ENCODE peak calls at places on chromosomes 13 and 19, in seven cellular contexts. M is breast epithelium, T is A549, S is Peyer's patch, B is IMR-90, Y is body of pancreas, Q is uterus. W is an unnamed sample.
A peak's percentile ranks its signal among the peaks of the same experiment; 100 is the strongest.

GRCh38 chr19:49541914-49542313 is 14.1 kb downstream of the RCN3 start:
- DNase-seq in M (no peak), Q (no peak), T (no peak), B (no peak), S (no peak), Y (no peak), W (no peak)

GRCh38 chr19:57688011-57688763 is 6.4 kb downstream of the ZNF551 start:
- DNase-seq in Y (no peak), T (no peak), M (no peak), S (no peak), B (no peak), Q (no peak), W (no peak)

GRCh38 chr19:47514151-47514868 is 553 bp downstream of the NAPA start:
- DNase-seq in T (no peak), Q (no peak), B (no peak), Y (no peak), S (no peak), M (no peak), W (no peak)

GRCh38 chr19:16359074-16359473 is 34.4 kb downstream of the KLF2 start:
- DNase-seq in B (no peak), Q (no peak), Y (no peak), M (no peak), T (no peak), S (peak; percentile 50), W (no peak)

GRCh38 chr13:102907886-102908515 is 62.2 kb downstream of the ERCC5 start:
- DNase-seq in M (no peak), T (no peak), S (no peak), B (no peak), Q (no peak), Y (no peak), W (no peak)

GRCh38 chr19:48962029-48962848 is 2.9 kb upstream of the FTL start:
- DNase-seq in S (peak; percentile 81), M (no peak), T (peak; percentile 94), B (no peak), Y (peak; percentile 31), Q (no peak), W (peak; percentile 40)

GRCh38 chr13:98959299-98959698 is 18.6 kb downstream of the DOCK9 start:
- DNase-seq in Y (no peak), B (no peak), T (no peak), M (no peak), S (no peak), Q (no peak), W (no peak)

GRCh38 chr13:27971236-27971645 is 2.1 kb upstream of the CDX2 start:
- DNase-seq in T (no peak), Q (no peak), M (no peak), S (no peak), B (no peak), Y (no peak), W (no peak)

GRCh38 chr19:16325161-16325527 is 518 bp downstream of the KLF2 start:
- DNase-seq in M (no peak), S (peak; percentile 62), T (peak; percentile 41), Y (peak; percentile 38), B (no peak), Q (no peak), W (peak; percentile 40)

GRCh38 chr19:38862321-38863059 is 12.7 kb upstream of the HNRNPL start:
- DNase-seq in M (no peak), Y (peak; percentile 55), Q (peak; percentile 81), B (no peak), S (no peak), T (peak; percentile 79), W (no peak)

GRCh38 chr13:32037471-32037870 is 5.9 kb downstream of the FRY start:
- DNase-seq in Y (no peak), T (no peak), B (no peak), M (no peak), Q (no peak), S (no peak), W (no peak)

GRCh38 chr13:109840201-109840892 is 54.0 kb upstream of the IRS2 start:
- DNase-seq in B (peak; percentile 56), M (no peak), Y (no peak), T (no peak), Q (no peak), S (no peak), W (no peak)

GRCh38 chr19:12665281-12665573 is 1.3 kb downstream of the MAN2B1 start:
- DNase-seq in B (no peak), M (no peak), Q (no peak), Y (no peak), T (no peak), S (peak; percentile 88), W (no peak)

GRCh38 chr19:48813123-48813911 is 2.5 kb upstream of the BCAT2 start:
- DNase-seq in Q (no peak), M (no peak), S (no peak), B (no peak), T (no peak), Y (no peak), W (no peak)

GRCh38 chr13:55632402-55632801 is 1508.3 kb upstream of the PRR20A start:
- DNase-seq in M (no peak), B (no peak), Q (no peak), S (no peak), T (no peak), Y (no peak), W (no peak)

GRCh38 chr13:22428188-22428828 is 752.5 kb upstream of the SGCG start:
- DNase-seq in Y (no peak), S (no peak), M (no peak), Q (peak; percentile 16), B (no peak), T (no peak), W (no peak)

GRCh38 chr19:30669329-30670010 is 297.3 kb downstream of the ZNF536 start:
- DNase-seq in S (peak; percentile 28), B (peak; percentile 12), Q (peak; percentile 81), M (peak; percentile 70), Y (peak; percentile 77), T (peak; percentile 61), W (peak; percentile 93)

GRCh38 chr13:35630551-35631275 is 154.2 kb upstream of the MAB21L1 start:
- DNase-seq in Y (no peak), T (peak; percentile 61), S (no peak), B (peak; percentile 70), M (no peak), Q (no peak), W (peak; percentile 47)

GRCh38 chr19:2246801-2247361 is 2.2 kb upstream of the AMH start:
- DNase-seq in Y (peak; percentile 62), S (no peak), Q (no peak), T (peak; percentile 58), B (peak; percentile 35), M (no peak), W (peak; percentile 81)

GRCh38 chr19:13840751-13841338 is 36.1 kb upstream of the NANOS3 start:
- DNase-seq in B (no peak), M (no peak), T (no peak), S (no peak), Y (no peak), Q (no peak), W (no peak)

GRCh38 chr19:13839938-13840750 is 36.8 kb upstream of the NANOS3 start:
- DNase-seq in B (peak; percentile 51), S (peak; percentile 44), Y (peak; percentile 21), M (peak; percentile 76), T (peak; percentile 66), Q (peak; percentile 62), W (no peak)

GRCh38 chr19:13843104-13843921 is 33.6 kb upstream of the NANOS3 start:
- DNase-seq in S (no peak), B (peak; percentile 47), Q (peak; percentile 75), T (peak; percentile 86), Y (peak; percentile 45), M (peak; percentile 84), W (no peak)

GRCh38 chr19:13842294-13843103 is 34.4 kb upstream of the NANOS3 start:
- DNase-seq in Y (peak; percentile 83), M (peak; percentile 89), S (peak; percentile 82), T (peak; percentile 82), Q (peak; percentile 91), B (peak; percentile 65), W (peak; percentile 83)

GRCh38 chr19:13841339-13842293 is 35.3 kb upstream of the NANOS3 start:
- DNase-seq in Q (no peak), M (peak; percentile 84), T (peak; percentile 53), B (no peak), Y (peak; percentile 52), S (no peak), W (no peak)
- TF ChIP-seq POLR2A in Q (peak; percentile 25), M (peak; percentile 35), T (no peak), B (peak; percentile 19), Y (no peak), S (peak; percentile 77), W (no peak)

DNA sequence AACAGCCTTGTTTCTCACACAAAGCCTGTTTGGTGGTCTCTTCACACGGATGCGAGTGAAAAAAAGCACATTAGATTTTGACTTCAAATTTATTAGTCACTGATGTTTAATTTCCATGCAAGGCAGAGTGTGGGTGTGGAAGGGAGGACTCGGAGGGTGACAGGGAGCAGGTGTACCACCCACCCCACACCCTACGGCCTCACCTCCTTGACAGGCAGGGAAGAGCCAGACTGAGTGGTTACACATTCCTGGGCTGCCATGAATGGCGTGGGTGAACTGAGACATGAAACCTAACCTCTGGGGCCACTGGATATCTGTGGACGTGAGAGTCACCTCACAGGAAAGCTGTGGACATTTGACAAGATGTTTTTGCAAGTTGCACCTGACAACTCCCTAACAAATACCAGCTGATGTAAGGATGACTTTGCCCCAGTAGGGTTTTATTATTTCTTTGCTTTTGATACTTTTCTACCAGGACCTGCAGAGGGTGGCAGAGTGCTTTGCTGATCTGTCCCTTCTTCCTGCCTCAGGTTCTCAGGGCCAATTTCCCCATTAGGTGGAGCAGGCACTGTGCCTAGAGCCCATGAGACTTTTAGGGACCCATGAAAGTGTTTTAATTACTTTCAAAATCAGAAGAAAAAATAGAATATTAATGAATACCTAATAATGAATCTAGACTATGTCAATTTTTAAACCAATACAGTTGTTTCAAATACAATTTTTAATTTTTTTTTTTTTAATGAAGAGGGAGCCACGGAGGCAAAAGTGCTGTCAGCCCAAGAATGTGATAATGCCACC is 58.2 kb upstream of the CYSLTR2 start:
- DNase-seq in T (peak; percentile 63), Y (peak; percentile 77), S (no peak), M (no peak), Q (peak; percentile 66), B (peak; percentile 70), W (peak; percentile 84)
- H3K4me1 ChIP-seq in T (no peaks in the 10 kb centered on the region), Y (peaks cover 39% of the 10 kb centered on the region), S (no peaks in the 10 kb centered on the region), M (no peaks in the 10 kb centered on the region), Q (no peaks in the 10 kb centered on the region), B (peaks cover 2% of the 10 kb centered on the region), W (no peaks in the 10 kb centered on the region)

DNA sequence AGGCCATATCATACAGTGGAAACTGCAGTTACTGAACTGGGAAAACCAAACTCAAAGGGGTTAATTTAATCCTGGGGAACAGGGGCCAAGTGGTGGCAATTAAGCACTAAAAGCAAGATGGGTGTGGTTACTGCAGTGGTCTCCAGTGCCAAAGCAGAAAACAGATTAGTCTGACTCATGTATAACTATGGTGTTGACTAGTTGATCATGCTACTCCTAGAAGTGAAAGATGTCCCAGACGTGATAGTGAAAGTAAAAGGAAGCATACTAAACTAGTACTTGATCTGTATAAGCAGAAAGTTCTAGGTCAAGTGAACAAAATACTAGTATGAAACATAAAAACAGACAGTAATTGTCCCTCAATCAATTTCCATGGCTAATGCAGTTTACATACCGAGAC is 360.0 kb upstream of the SLITRK5 start:
- DNase-seq in B (no peak), T (no peak), M (no peak), Q (no peak), Y (no peak), S (no peak), W (no peak)
- TF ChIP-seq POLR2A in B (no peak), T (no peak), M (no peak), Q (no peak), Y (no peak), S (no peak), W (no peak)

DNA sequence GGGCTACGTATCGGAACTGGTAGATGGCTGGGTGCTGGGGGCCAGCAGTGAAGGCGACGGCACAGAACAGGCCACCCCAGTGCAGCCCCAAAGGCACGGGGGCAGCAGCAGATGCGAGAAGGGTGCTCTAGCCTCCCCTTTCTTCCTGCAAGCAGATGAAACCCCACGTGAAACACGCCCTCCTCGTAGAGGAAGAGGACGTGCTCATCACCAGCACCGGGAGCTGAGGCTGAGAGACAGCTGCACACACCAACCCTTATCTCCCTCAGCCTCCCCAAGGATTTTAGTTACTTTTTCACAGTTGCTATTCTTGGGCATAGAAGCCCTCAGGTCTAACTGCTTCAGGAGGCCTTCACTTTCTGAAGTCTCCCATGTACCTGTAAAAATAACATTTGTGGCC is 11.9 kb downstream of the ZNF787 start:
- DNase-seq in B (peak; percentile 49), T (no peak), S (no peak), Q (no peak), M (no peak), Y (no peak), W (peak; percentile 85)
- H3K4me1 ChIP-seq in B (peaks cover 30% of the 10 kb centered on the region), T (peaks cover 18% of the 10 kb centered on the region), S (peaks cover 97% of the 10 kb centered on the region), Q (peaks cover 39% of the 10 kb centered on the region), M (peaks cover 5% of the 10 kb centered on the region), Y (peaks cover 96% of the 10 kb centered on the region), W (peaks cover 86% of the 10 kb centered on the region)

W was measured in testis.